ENCODE peak calls at places on chromosome 3, in five cellular contexts. One of them, this sample, is unnamed.

GRCh38 chr3:14281053-14281452 is 102.4 kb downstream of the LSM3 start:
- DNase-seq in ovary: no peak
- DNase-seq in SK-N-DZ: no peak
- DNase-seq in T1000: no peak
- DNase-seq in NCI-H345: no peak
- DNase-seq in this sample: no peak

GRCh38 chr3:12230406-12230805 is 58.5 kb upstream of the PPARG start:
- DNase-seq in SK-N-DZ: no peak
- DNase-seq in NCI-H345: no peak
- DNase-seq in ovary: no peak
- DNase-seq in T1000: no peak
- DNase-seq in this sample: no peak

GRCh38 chr3:110799236-110799635 is 272.4 kb upstream of the NECTIN3 start:
- DNase-seq in T1000: no peak
- DNase-seq in NCI-H345: no peak
- DNase-seq in ovary: no peak
- DNase-seq in SK-N-DZ: no peak
- DNase-seq in this sample: no peak

GRCh38 chr3:79253704-79254103 is 514.1 kb downstream of the ROBO1 start:
- DNase-seq in ovary: no peak
- DNase-seq in NCI-H345: no peak
- DNase-seq in SK-N-DZ: no peak
- DNase-seq in T1000: no peak
- DNase-seq in this sample: no peak

GRCh38 chr3:33901862-33902563 is 103.6 kb downstream of the PDCD6IP start:
- DNase-seq in T1000: no peak
- DNase-seq in ovary: no peak
- DNase-seq in SK-N-DZ: no peak
- DNase-seq in NCI-H345: no peak
- DNase-seq in this sample: no peak

GRCh38 chr3:99762901-99763300 is 54.8 kb upstream of the CMSS1 start:
- DNase-seq in NCI-H345: no peak
- DNase-seq in T1000: no peak
- DNase-seq in SK-N-DZ: no peak
- DNase-seq in ovary: no peak
- DNase-seq in this sample: no peak

GRCh38 chr3:39124876-39125836 is 17.7 kb downstream of the TTC21A start:
- DNase-seq in ovary: no peak
- DNase-seq in SK-N-DZ: no peak
- DNase-seq in T1000: no peak
- DNase-seq in NCI-H345: no peak
- DNase-seq in this sample: no peak

GRCh38 chr3:177041021-177041729 is 156.1 kb downstream of the TBL1XR1 start:
- DNase-seq in T1000: no peak
- DNase-seq in NCI-H345: peak; percentile 6
- DNase-seq in SK-N-DZ: no peak
- DNase-seq in ovary: no peak
- DNase-seq in this sample: no peak

GRCh38 chr3:149221783-149222517 is at the start of gene CP:
- DNase-seq in SK-N-DZ: no peak
- DNase-seq in T1000: no peak
- DNase-seq in ovary: no peak
- DNase-seq in NCI-H345: no peak
- DNase-seq in this sample: no peak

GRCh38 chr3:46579756-46580286 is 13.7 kb upstream of the LRRC2 start:
- DNase-seq in NCI-H345: no peak
- DNase-seq in ovary: no peak
- DNase-seq in SK-N-DZ: no peak
- DNase-seq in T1000: no peak
- DNase-seq in this sample: no peak

GRCh38 chr3:54040476-54040875 is 81.9 kb upstream of the CACNA2D3 start:
- DNase-seq in NCI-H345: no peak
- DNase-seq in SK-N-DZ: no peak
- DNase-seq in ovary: no peak
- DNase-seq in T1000: no peak
- DNase-seq in this sample: no peak

GRCh38 chr3:196948442-196949365 is 6.4 kb upstream of the NCBP2 start:
- DNase-seq in ovary: no peak
- DNase-seq in T1000: no peak
- DNase-seq in NCI-H345: no peak
- DNase-seq in SK-N-DZ: peak; percentile 84
- DNase-seq in this sample: no peak

GRCh38 chr3:88280326-88280725 is 130.6 kb downstream of the C3orf38 start:
- DNase-seq in T1000: no peak
- DNase-seq in NCI-H345: no peak
- DNase-seq in ovary: no peak
- DNase-seq in SK-N-DZ: no peak
- DNase-seq in this sample: no peak

GRCh38 chr3:98808071-98808470 is 44.9 kb downstream of the ST3GAL6 start:
- DNase-seq in T1000: no peak
- DNase-seq in NCI-H345: no peak
- DNase-seq in SK-N-DZ: no peak
- DNase-seq in ovary: no peak
- DNase-seq in this sample: no peak

GRCh38 chr3:138203938-138204337 is 16.8 kb downstream of the ARMC8 start:
- DNase-seq in T1000: no peak
- DNase-seq in NCI-H345: no peak
- DNase-seq in ovary: no peak
- DNase-seq in SK-N-DZ: no peak
- DNase-seq in this sample: no peak

GRCh38 chr3:73694988-73695757 is 70.4 kb upstream of the PDZRN3 start:
- DNase-seq in SK-N-DZ: no peak
- DNase-seq in ovary: no peak
- DNase-seq in NCI-H345: no peak
- DNase-seq in T1000: no peak
- DNase-seq in this sample: no peak

GRCh38 chr3:139020868-139021234 is at the start of gene PRR23B:
- DNase-seq in SK-N-DZ: no peak
- DNase-seq in ovary: no peak
- DNase-seq in T1000: no peak
- DNase-seq in NCI-H345: no peak
- DNase-seq in this sample: no peak

GRCh38 chr3:62131620-62132019 is 241.7 kb downstream of the FEZF2 start:
- DNase-seq in T1000: no peak
- DNase-seq in SK-N-DZ: peak; percentile 18
- DNase-seq in ovary: no peak
- DNase-seq in NCI-H345: no peak
- DNase-seq in this sample: no peak

GRCh38 chr3:16233806-16234205 is 30.9 kb downstream of the DPH3 start:
- DNase-seq in T1000: no peak
- DNase-seq in SK-N-DZ: no peak
- DNase-seq in NCI-H345: no peak
- DNase-seq in ovary: no peak
- DNase-seq in this sample: no peak

GRCh38 chr3:37819591-37819990 is 42.1 kb upstream of the CTDSPL start:
- DNase-seq in T1000: no peak
- DNase-seq in NCI-H345: no peak
- DNase-seq in ovary: no peak
- DNase-seq in SK-N-DZ: peak; percentile 69
- DNase-seq in this sample: no peak

GRCh38 chr3:50390523-50391177 is 31.3 kb upstream of the TMEM115 start:
- DNase-seq in NCI-H345: no peak
- DNase-seq in ovary: peak; percentile 60
- DNase-seq in SK-N-DZ: no peak
- DNase-seq in T1000: no peak
- DNase-seq in this sample: no peak

GRCh38 chr3:18443670-18444596 is 18.8 kb upstream of the SATB1 start:
- DNase-seq in T1000: no peak
- DNase-seq in NCI-H345: no peak
- DNase-seq in ovary: peak; percentile 36
- DNase-seq in SK-N-DZ: peak; percentile 59
- DNase-seq in this sample: no peak

GRCh38 chr3:66527253-66527652 is 26.4 kb upstream of the LRIG1 start:
- DNase-seq in ovary: no peak
- DNase-seq in T1000: no peak
- DNase-seq in NCI-H345: no peak
- DNase-seq in SK-N-DZ: no peak
- DNase-seq in this sample: no peak

This sample was measured in cortex of kidney.